ENCODE peak calls at places on chromosome 1, in seven cellular contexts. W, K, Q, O, X, B and S are unnamed samples.

GRCh38 chr1:78950801-78951200 is 55.7 kb downstream of the ADGRL4 start:
- DNase-seq in B (no peak), X (no peak), Q (no peak), K (no peak), W (no peak), O (no peak), S (no peak)

GRCh38 chr1:83583351-83584014 is 415.4 kb downstream of the TTLL7 start:
- DNase-seq in O (no peak), W (peak; percentile 32), Q (no peak), K (no peak), X (peak; percentile 25), B (no peak), S (no peak)

GRCh38 chr1:928825-929661 is 5.3 kb downstream of the SAMD11 start:
- DNase-seq in O (no peak), B (no peak), W (no peak), K (no peak), X (no peak), Q (no peak), S (no peak)

GRCh38 chr1:1014896-1015681 is 1.8 kb downstream of the ISG15 start:
- DNase-seq in X (no peak), Q (no peak), B (peak; percentile 42), O (no peak), K (peak; percentile 22), W (no peak), S (no peak)

GRCh38 chr1:219138747-219139146 is 34.9 kb upstream of the LYPLAL1 start:
- DNase-seq in Q (no peak), K (no peak), B (no peak), O (no peak), X (no peak), W (no peak), S (no peak)

GRCh38 chr1:231418101-231418740 is 3.9 kb downstream of the EGLN1 start:
- DNase-seq in X (no peak), Q (no peak), W (no peak), O (no peak), K (no peak), B (no peak), S (no peak)

GRCh38 chr1:29668761-29669487 is 432.6 kb downstream of the PTPRU start:
- DNase-seq in B (no peak), K (no peak), O (no peak), Q (peak; percentile 5), X (no peak), W (no peak), S (no peak)

GRCh38 chr1:11998636-11999035 is 18.4 kb downstream of the MFN2 start:
- DNase-seq in B (no peak), K (no peak), O (no peak), W (no peak), Q (no peak), X (no peak), S (no peak)

GRCh38 chr1:195328102-195328501 is 1280.1 kb downstream of the KCNT2 start:
- DNase-seq in X (no peak), Q (no peak), W (no peak), B (no peak), K (no peak), O (no peak), S (no peak)

GRCh38 chr1:226690460-226690982 is 48.6 kb downstream of the ITPKB start:
- DNase-seq in O (no peak), B (peak; percentile 42), W (peak; percentile 84), X (peak; percentile 81), Q (no peak), K (no peak), S (no peak)

GRCh38 chr1:69739181-69739580 is 171.5 kb downstream of the LRRC7 start:
- DNase-seq in W (no peak), K (no peak), O (no peak), X (no peak), Q (no peak), B (no peak), S (no peak)

GRCh38 chr1:71565267-71565666 is 484.4 kb upstream of the ZRANB2 start:
- DNase-seq in W (no peak), K (no peak), Q (peak; percentile 31), O (no peak), X (no peak), B (no peak), S (no peak)

GRCh38 chr1:37239225-37239740 is 205.0 kb upstream of the GRIK3 start:
- DNase-seq in Q (no peak), B (no peak), W (no peak), X (no peak), K (no peak), O (no peak), S (no peak)

GRCh38 chr1:115980998-115981993 is 5.0 kb downstream of the SLC22A15 start:
- DNase-seq in K (peak; percentile 22), Q (no peak), O (no peak), B (peak; percentile 62), W (peak; percentile 36), X (no peak), S (no peak)

GRCh38 chr1:214816603-214817002 is 213.6 kb downstream of the CENPF start:
- DNase-seq in X (no peak), O (no peak), K (no peak), W (no peak), Q (no peak), B (no peak), S (no peak)

GRCh38 chr1:58249729-58250586 is 296.6 kb downstream of the OMA1 start:
- DNase-seq in B (peak; percentile 68), Q (no peak), O (no peak), K (no peak), W (no peak), X (no peak), S (no peak)

GRCh38 chr1:52574594-52574993 is 21.7 kb upstream of the TUT4 start:
- DNase-seq in O (no peak), W (no peak), X (no peak), Q (no peak), K (no peak), B (no peak), S (no peak)

GRCh38 chr1:245319161-245319560 is 164.4 kb downstream of the KIF26B start:
- DNase-seq in Q (no peak), W (no peak), B (no peak), X (no peak), K (no peak), O (no peak), S (no peak)

GRCh38 chr1:245311887-245312286 is 157.1 kb downstream of the KIF26B start:
- DNase-seq in X (no peak), W (no peak), B (no peak), K (no peak), Q (no peak), O (no peak), S (no peak)

GRCh38 chr1:245313581-245313980 is 158.8 kb downstream of the KIF26B start:
- DNase-seq in Q (no peak), B (no peak), X (no peak), K (no peak), W (no peak), O (no peak), S (no peak)

GRCh38 chr1:245317253-245317652 is 162.5 kb downstream of the KIF26B start:
- DNase-seq in O (no peak), W (no peak), B (no peak), X (no peak), Q (no peak), K (no peak), S (no peak)

DNA sequence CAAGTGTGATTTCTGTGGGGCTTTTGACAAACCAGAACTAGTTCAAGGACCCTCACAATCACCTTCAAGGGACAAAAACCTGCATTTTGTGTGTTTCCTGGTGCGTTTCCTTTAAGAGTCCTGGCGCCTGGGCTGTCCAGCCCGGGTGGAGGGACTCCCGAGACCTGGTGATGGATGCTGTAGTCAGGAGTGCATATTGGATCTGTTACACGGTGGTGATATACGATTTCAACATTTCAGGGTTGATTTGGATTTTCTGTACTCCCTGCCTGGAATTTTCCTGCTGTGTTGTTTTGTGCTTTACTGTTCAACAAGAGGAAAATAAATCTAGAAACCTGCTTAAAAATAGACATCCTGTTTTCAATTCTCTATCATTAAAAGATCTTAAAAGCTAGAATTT is 162.0 kb downstream of the KIF26B start:
- DNase-seq in K (no peak), B (no peak), Q (no peak), W (no peak), O (no peak), X (no peak), S (no peak)
- H3K27me3 ChIP-seq in K (no peaks in the 10 kb centered on the region), B (no peaks in the 10 kb centered on the region), Q (no peaks in the 10 kb centered on the region), W (no peaks in the 10 kb centered on the region), O (no peaks in the 10 kb centered on the region), X (no peaks in the 10 kb centered on the region), S (no peaks in the 10 kb centered on the region)

GRCh38 chr1:18651727-18652126 is 21.1 kb downstream of the PAX7 start:
- DNase-seq in Q (no peak), B (no peak), X (peak; percentile 63), W (peak; percentile 19), O (no peak), K (no peak), S (no peak)
- H3K27me3 ChIP-seq in Q (peaks cover 82% of the 10 kb centered on the region), B (peaks cover 96% of the 10 kb centered on the region), X (peaks cover 5% of the 10 kb centered on the region), W (peaks cover 14% of the 10 kb centered on the region), O (peaks cover 94% of the 10 kb centered on the region), K (peaks cover 53% of the 10 kb centered on the region), S (peaks cover 50% of the 10 kb centered on the region)

GRCh38 chr1:2041887-2042286 is 8.3 kb upstream of the PRKCZ start:
- DNase-seq in O (no peak), Q (no peak), X (no peak), W (no peak), K (no peak), B (no peak), S (no peak)

GRCh38 chr1:2037314-2037979 is 12.8 kb upstream of the PRKCZ start:
- DNase-seq in K (no peak), X (no peak), Q (no peak), O (no peak), W (no peak), B (no peak), S (no peak)

GRCh38 chr1:2041305-2041704 is 8.9 kb upstream of the PRKCZ start:
- DNase-seq in B (no peak), X (no peak), W (no peak), Q (no peak), O (no peak), K (no peak), S (no peak)

GRCh38 chr1:2038229-2038628 is 12.0 kb upstream of the PRKCZ start:
- DNase-seq in W (no peak), K (no peak), O (no peak), B (no peak), Q (no peak), X (no peak), S (no peak)

DNA sequence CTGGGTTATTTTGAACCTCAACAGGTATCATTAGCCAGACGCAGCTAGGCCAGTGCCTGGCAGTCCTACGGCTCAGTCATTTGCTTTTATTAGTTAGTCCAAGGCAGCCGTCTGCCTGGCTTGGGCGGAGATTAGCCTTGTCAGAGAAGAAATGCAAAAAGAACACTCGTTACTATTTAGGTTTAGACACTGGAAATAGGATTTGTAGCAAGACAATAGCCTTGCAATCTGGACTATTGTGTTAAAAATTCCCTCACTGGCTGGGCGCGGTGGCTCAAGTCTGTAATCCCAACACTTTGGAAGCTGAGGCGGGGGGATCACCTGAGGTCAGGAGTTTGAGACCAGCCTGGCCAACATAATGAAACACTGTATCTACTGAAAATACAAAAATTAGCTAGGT is 11.0 kb upstream of the PRKCZ start:
- DNase-seq in W (no peak), X (no peak), K (no peak), O (no peak), Q (no peak), B (no peak), S (no peak)
- H3K27me3 ChIP-seq in W (no peaks in the 10 kb centered on the region), X (no peaks in the 10 kb centered on the region), K (no peaks in the 10 kb centered on the region), O (peaks cover 4% of the 10 kb centered on the region), Q (no peaks in the 10 kb centered on the region), B (no peaks in the 10 kb centered on the region), S (no peaks in the 10 kb centered on the region)

DNA sequence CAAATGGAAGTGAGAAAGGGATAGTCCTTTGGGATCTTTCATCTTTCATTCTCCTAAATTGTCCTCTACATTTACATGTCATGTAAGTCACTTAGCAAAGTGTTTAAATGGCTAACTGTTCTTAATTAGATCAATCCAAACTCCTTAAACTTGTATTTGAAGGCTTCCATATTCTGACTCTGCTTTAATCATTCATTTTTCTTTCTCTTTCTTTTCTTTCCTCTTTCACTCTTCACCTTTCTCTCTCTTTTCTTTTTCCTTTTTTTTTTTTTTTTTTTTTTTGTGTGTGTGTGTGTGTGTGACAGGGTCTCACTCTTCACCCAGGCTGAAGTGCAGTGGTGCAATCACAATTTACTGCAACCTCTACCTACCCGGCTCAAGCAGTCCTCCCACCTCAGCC is 71.7 kb downstream of the RPS27 start:
- DNase-seq in K (no peak), B (no peak), Q (no peak), X (no peak), W (no peak), O (no peak), S (no peak)
- H3K27me3 ChIP-seq in K (no peaks in the 10 kb centered on the region), B (no peaks in the 10 kb centered on the region), Q (no peaks in the 10 kb centered on the region), X (no peaks in the 10 kb centered on the region), W (no peaks in the 10 kb centered on the region), O (no peaks in the 10 kb centered on the region), S (no peaks in the 10 kb centered on the region)